ENCODE peak calls at places on chromosomes 6 and 20, in four cellular contexts. V is breast epithelium, K is foreskin keratinocyte, D is IMR-90. E is an unnamed sample.

GRCh38 chr20:24656391-24656790 is 187.0 kb downstream of the SYNDIG1 start:
- DNase-seq in V (no peak), K (no peak), D (no peak), E (no peak)

GRCh38 chr6:135922170-135922569 is 70.7 kb downstream of the PDE7B start:
- DNase-seq in V (no peak), K (peak; percentile 94), D (peak; percentile 98), E (peak; percentile 84)

GRCh38 chr20:20241966-20242365 is 125.9 kb upstream of the INSM1 start:
- DNase-seq in V (no peak), K (no peak), D (no peak), E (no peak)

GRCh38 chr20:9215539-9215938 is 146.7 kb downstream of the PLCB4 start:
- DNase-seq in V (no peak), K (no peak), D (no peak), E (no peak)

GRCh38 chr6:111996159-111996558 is 57.7 kb upstream of the CCN6 start:
- DNase-seq in V (no peak), K (no peak), D (no peak), E (no peak)

GRCh38 chr6:28488916-28489365 is 26.7 kb downstream of the GPX6 start:
- DNase-seq in V (no peak), K (peak; percentile 40), D (peak; percentile 79), E (peak; percentile 81)

GRCh38 chr20:4661191-4661590 is 60.5 kb upstream of the PRND start:
- DNase-seq in V (no peak), K (no peak), D (no peak), E (no peak)

GRCh38 chr6:161459008-161459407 is 185.1 kb upstream of the AGPAT4 start:
- DNase-seq in V (no peak), K (no peak), D (no peak), E (no peak)

GRCh38 chr6:155234687-155235543 is 28.9 kb upstream of the CLDN20 start:
- DNase-seq in V (no peak), K (no peak), D (peak; percentile 42), E (no peak)

GRCh38 chr6:73800997-73801396 is 105.0 kb downstream of the CD109 start:
- DNase-seq in V (no peak), K (no peak), D (no peak), E (no peak)

GRCh38 chr6:73796881-73797280 is 100.9 kb downstream of the CD109 start:
- DNase-seq in V (no peak), K (no peak), D (peak; percentile 6), E (no peak)

GRCh38 chr6:73797861-73798260 is 101.9 kb downstream of the CD109 start:
- DNase-seq in V (no peak), K (no peak), D (peak; percentile 60), E (no peak)

GRCh38 chr6:73801652-73802268 is 105.8 kb downstream of the CD109 start:
- DNase-seq in V (no peak), K (no peak), D (peak; percentile 11), E (no peak)

DNA sequence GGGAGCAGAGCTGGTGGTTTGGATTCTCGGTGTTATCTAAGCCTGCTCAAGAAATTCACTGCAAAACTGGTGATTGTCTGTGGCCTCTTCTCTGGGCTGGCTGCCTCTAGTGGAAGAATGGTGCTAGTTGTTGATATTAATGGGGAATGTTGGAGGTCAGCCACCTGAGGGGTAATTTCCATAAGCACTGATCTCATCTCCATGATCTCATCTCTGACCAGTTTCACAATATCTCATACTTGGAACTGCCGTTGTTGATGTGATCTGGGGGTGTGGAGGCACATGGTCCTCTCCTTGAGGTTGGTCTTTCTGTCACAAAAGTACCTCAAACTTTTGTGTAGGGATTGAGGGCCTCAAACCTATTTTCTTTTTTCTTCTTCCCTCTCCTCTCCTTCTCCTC is 102.6 kb downstream of the CD109 start:
- DNase-seq in V (peak; percentile 21), K (peak; percentile 63), D (peak; percentile 99), E (peak; percentile 91)
- TF ChIP-seq CTCF in V (no peak), K (peak; percentile 61), D (peak; percentile 77), E (peak; percentile 72)

GRCh38 chr20:23201658-23202057 is 115.5 kb upstream of the CD93 start:
- DNase-seq in V (no peak), K (no peak), D (no peak), E (no peak)

GRCh38 chr20:23198815-23199214 is 112.7 kb upstream of the CD93 start:
- DNase-seq in V (no peak), K (no peak), D (no peak), E (no peak)

GRCh38 chr20:23199356-23199755 is 113.2 kb upstream of the CD93 start:
- DNase-seq in V (no peak), K (no peak), D (no peak), E (no peak)

GRCh38 chr20:23200413-23200812 is 114.3 kb upstream of the CD93 start:
- DNase-seq in V (no peak), K (no peak), D (no peak), E (no peak)

DNA sequence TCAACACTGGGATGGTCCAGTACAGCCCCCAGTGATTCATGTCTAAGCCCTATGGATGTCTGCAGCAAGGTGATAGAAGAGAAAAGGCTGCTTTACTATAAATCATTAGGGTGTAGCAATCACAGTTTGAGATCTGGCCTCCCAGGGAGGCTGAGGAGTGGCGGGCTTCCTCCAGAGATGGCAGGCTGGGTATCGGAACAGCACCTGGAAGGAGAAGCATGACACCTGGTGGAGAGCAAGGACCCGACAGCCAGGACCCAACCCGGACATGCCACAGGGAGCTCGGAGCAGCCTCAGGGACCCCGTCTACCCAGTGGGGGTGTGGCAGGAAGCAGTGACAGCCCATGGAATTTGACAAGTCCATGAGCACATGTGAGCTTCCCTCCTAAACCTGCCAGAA is 114.8 kb upstream of the CD93 start:
- DNase-seq in V (no peak), K (peak; percentile 13), D (peak; percentile 8), E (no peak)
- TF ChIP-seq CTCF in V (peak; percentile 27), K (peak; percentile 88), D (peak; percentile 32), E (peak; percentile 70)

GRCh38 chr6:24321538-24322162 is 36.2 kb downstream of the DCDC2 start:
- DNase-seq in V (no peak), K (no peak), D (no peak), E (no peak)
- TF ChIP-seq CTCF in V (no peak), K (no peak), D (no peak), E (no peak)

GRCh38 chr6:38943964-38944363 is 104.6 kb upstream of the GLP1R start:
- DNase-seq in V (no peak), K (no peak), D (no peak), E (no peak)
- TF ChIP-seq CTCF in V (no peak), K (no peak), D (no peak), E (no peak)

DNA sequence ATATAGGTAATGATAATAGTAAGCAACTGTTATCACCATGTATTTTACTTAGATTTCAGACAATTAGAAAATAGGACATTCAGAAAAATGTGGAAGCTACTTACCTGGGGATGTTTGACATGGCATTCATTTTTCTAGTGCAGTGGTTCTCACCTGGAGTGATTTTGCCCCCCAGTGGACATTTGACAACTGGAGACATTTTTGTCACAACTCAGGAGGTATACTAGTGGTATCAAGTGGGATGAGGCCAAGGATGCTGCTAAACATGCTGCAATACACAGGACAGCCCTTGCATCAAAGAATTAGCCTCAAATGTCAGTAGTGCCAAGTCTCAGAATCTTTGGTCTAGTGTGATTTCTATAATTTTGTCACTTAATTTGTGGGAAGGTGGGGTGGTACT is 36.1 kb downstream of the NUS1 start:
- DNase-seq in V (no peak), K (no peak), D (no peak), E (no peak)
- TF ChIP-seq CTCF in V (no peak), K (peak; percentile 39), D (no peak), E (peak; percentile 44)

DNA sequence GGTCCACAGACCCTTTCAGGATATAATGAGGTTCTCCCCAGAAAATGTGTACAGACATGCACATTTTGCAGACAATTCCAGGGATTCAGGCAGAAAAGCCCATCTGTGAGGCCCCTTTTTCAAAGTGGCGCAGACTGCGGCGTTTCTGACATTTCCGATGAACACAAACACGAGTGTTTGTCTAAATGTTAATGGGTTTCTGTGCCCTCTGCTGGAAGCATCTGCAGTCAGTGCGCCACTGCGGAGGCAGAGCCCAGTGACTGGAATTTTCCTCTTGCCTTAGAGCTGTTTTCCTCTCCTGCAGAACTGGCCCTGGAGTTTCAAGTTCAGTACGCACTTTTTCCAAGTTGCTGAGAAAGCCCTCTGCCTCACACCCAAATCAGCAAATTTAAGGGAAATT is 15.3 kb downstream of the ANKRD60 start:
- DNase-seq in V (no peak), K (no peak), D (no peak), E (peak; percentile 32)
- TF ChIP-seq CTCF in V (no peak), K (no peak), D (peak; percentile 21), E (peak; percentile 53)